ENCODE peak calls at places on chromosome 3, in ten cellular contexts. J is NCI-H524 treated with DMSO at 0.1 percent for 48 hours, H is choroid plexus epithelial cell, A is substantia nigra, O is A549, C is HFFc6, T is dermis blood vessel endothelial cell, V is AG09309, Q is upper lobe of right lung, X is left colon. G is an unnamed sample.

GRCh38 chr3:4512895-4513616 is 19.9 kb downstream of the ITPR1 start:
- DNase-seq in J (no peak), X (no peak), Q (no peak), V (no peak), A (no peak), O (no peak), T (peak), H (no peak), C (no peak), G (no peak)

GRCh38 chr3:134009345-134010000 is 20.3 kb downstream of the SLCO2A1 start:
- DNase-seq in Q (no peak), C (peak), A (no peak), V (peak), H (peak), J (no peak), O (no peak), X (no peak), T (peak), G (no peak)

GRCh38 chr3:126557415-126557745 is 1.4 kb downstream of the C3orf22 start:
- DNase-seq in C (no peak), A (no peak), J (no peak), H (no peak), T (no peak), Q (peak), V (no peak), O (no peak), X (no peak), G (no peak)

GRCh38 chr3:112092439-112093179 is 6.4 kb downstream of the C3orf52 start:
- DNase-seq in Q (no peak), C (no peak), X (no peak), A (no peak), V (no peak), O (no peak), T (no peak), H (peak), J (no peak), G (no peak)

GRCh38 chr3:11948866-11949265 is 55.3 kb upstream of the SYN2 start:
- DNase-seq in A (no peak), V (no peak), J (no peak), O (no peak), C (no peak), X (no peak), Q (no peak), T (no peak), H (no peak), G (no peak)

GRCh38 chr3:59880717-59881116 is 830.9 kb upstream of the CFAP20DC start:
- DNase-seq in X (no peak), J (no peak), H (no peak), C (no peak), T (no peak), A (no peak), Q (no peak), V (no peak), O (no peak), G (no peak)

GRCh38 chr3:25257026-25257425 is 171.0 kb upstream of the RARB start:
- DNase-seq in O (no peak), J (no peak), A (no peak), X (no peak), C (no peak), Q (no peak), H (peak), T (no peak), V (no peak), G (no peak)

GRCh38 chr3:151124476-151124875 is 39.0 kb downstream of the MED12L start:
- DNase-seq in Q (no peak), C (no peak), A (no peak), V (no peak), H (peak), O (no peak), X (no peak), T (no peak), J (no peak), G (no peak)

GRCh38 chr3:50246517-50246954 is 10.5 kb downstream of the GNAI2 start:
- DNase-seq in J (no peak), A (no peak), T (peak), X (peak), H (peak), C (peak), Q (peak), V (peak), O (peak), G (no peak)

GRCh38 chr3:17645074-17645698 is 97.2 kb downstream of the TBC1D5 start:
- DNase-seq in Q (no peak), O (peak), T (peak), X (no peak), H (peak), C (peak), A (no peak), V (no peak), J (no peak), G (no peak)

GRCh38 chr3:100041328-100041749 is 73.0 kb downstream of the FILIP1L start:
- DNase-seq in Q (no peak), X (no peak), T (peak), C (peak), O (no peak), H (peak), J (no peak), V (peak), A (no peak), G (no peak)

GRCh38 chr3:137692803-137693431 is 71.2 kb upstream of the SOX14 start:
- DNase-seq in A (no peak), X (peak), O (no peak), H (no peak), Q (peak), C (no peak), V (no peak), T (no peak), J (peak), G (no peak)

GRCh38 chr3:113167929-113168771 is 43.2 kb upstream of the BOC start:
- DNase-seq in V (no peak), T (no peak), A (no peak), O (no peak), C (no peak), Q (no peak), H (no peak), X (no peak), J (no peak), G (no peak)

G was measured in nucleus accumbens.